ENCODE peak calls at places on chromosomes 1 and 21, in five cellular contexts. J, I, O, H and Y are unnamed samples.

GRCh38 chr1:11796036-11796828 is 9.5 kb downstream of the MTHFR start:
- DNase-seq in H (peak), J (peak), O (no peak), I (no peak), Y (no peak)

GRCh38 chr1:32741417-32742131 is 39.0 kb upstream of the SYNC start:
- DNase-seq in O (no peak), H (no peak), J (no peak), I (no peak), Y (no peak)

GRCh38 chr1:206457408-206457807 is 12.9 kb upstream of the IKBKE start:
- DNase-seq in J (no peak), I (peak), H (no peak), O (no peak), Y (no peak)

GRCh38 chr1:241375906-241376305 is 18.9 kb upstream of the RGS7 start:
- DNase-seq in I (no peak), J (no peak), O (no peak), H (no peak), Y (no peak)

GRCh38 chr1:11648732-11649158 is 5.5 kb downstream of the FBXO2 start:
- DNase-seq in H (no peak), I (no peak), J (no peak), O (no peak), Y (no peak)

GRCh38 chr1:62689524-62689923 is 1.3 kb upstream of the DOCK7 start:
- DNase-seq in H (peak), J (peak), O (no peak), I (peak), Y (peak)

GRCh38 chr1:36094621-36095061 is 5.9 kb downstream of the ADPRS start:
- DNase-seq in J (no peak), O (no peak), H (no peak), I (peak), Y (no peak)

GRCh38 chr1:205907794-205908193 is 35.5 kb downstream of the SLC26A9 start:
- DNase-seq in J (peak), H (peak), O (no peak), I (peak), Y (no peak)

GRCh38 chr21:46253610-46254124 is 25.1 kb upstream of the LSS start:
- DNase-seq in O (peak), I (no peak), J (peak), H (peak), Y (peak)

GRCh38 chr1:178664278-178664677 is 60.8 kb upstream of the RALGPS2 start:
- DNase-seq in I (no peak), H (no peak), O (peak), J (no peak), Y (peak)

GRCh38 chr1:208781391-208782035 is 537.3 kb upstream of the PLXNA2 start:
- DNase-seq in H (no peak), O (no peak), J (no peak), I (no peak), Y (no peak)

DNA sequence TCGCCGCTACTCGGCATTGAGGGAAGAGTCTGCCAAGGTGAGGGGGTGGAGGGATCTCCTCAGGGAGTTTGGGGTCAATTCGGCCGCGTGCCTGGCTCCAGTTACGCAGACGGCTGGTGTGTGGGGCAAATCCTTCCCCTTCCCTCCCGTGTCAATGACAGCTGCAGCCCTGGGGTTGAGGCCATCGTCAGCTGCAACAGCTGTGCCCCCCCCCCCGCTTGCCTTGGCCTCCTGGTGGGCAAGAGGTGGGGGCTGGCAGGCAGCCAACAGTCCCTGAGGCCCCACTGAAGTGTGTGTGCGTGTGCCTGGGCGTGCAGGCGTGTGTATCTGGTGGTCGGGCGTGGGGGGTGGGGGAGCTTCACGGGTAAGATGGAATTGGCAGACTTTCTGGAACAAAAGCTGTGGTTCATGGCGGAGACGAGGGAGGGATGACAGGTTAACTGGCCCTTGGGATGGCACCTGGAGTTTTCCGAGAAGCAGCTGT is 25.6 kb downstream of the PPFIA4 start:
- DNase-seq in J (no peak), H (no peak), I (no peak), O (no peak), Y (no peak)
- H3K4me3 ChIP-seq in J (no peak), H (no peak), I (no peak), O (no peak), Y (no peak)

GRCh38 chr1:70866522-70867256 is 180.9 kb downstream of the PTGER3 start:
- DNase-seq in H (no peak), J (no peak), I (no peak), O (no peak), Y (no peak)
- TF ChIP-seq CTCF in H (no peak), J (no peak), I (no peak), O (no peak), Y (no peak)

DNA sequence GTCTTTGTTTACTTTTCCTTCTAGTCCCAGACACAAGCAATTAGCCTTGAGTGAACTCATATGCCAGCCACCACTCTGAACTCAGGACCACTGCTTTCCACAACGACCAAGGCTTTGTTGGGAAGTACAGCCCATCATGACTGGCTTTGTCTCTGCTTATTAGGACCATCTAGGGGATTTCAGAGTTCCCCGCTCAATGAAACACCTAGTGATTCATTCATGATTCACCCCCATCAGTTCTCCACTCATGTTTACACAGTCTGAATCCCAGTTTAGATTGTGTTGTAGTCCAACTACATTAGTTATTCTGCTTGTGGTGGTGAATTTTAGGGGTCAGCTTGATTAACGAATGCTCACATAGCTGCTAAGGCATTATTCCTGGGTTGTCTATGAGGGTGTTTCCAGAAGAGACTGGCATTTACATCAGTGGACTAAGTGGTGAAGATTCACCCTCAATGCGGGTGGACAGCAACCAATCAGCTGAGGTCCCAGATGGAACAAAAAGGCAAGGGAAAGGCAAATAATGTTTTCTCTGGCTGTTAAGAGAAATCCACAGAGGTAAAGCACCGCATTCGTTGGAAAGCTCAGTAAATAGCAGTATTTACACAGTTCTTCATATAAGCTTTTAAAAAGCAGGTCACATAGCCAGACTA is 122.7 kb downstream of the RGS21 start:
- DNase-seq in H (peak), O (no peak), I (peak), J (peak), Y (no peak)
- H3K4me3 ChIP-seq in H (no peak), O (no peak), I (no peak), J (no peak), Y (no peak)

DNA sequence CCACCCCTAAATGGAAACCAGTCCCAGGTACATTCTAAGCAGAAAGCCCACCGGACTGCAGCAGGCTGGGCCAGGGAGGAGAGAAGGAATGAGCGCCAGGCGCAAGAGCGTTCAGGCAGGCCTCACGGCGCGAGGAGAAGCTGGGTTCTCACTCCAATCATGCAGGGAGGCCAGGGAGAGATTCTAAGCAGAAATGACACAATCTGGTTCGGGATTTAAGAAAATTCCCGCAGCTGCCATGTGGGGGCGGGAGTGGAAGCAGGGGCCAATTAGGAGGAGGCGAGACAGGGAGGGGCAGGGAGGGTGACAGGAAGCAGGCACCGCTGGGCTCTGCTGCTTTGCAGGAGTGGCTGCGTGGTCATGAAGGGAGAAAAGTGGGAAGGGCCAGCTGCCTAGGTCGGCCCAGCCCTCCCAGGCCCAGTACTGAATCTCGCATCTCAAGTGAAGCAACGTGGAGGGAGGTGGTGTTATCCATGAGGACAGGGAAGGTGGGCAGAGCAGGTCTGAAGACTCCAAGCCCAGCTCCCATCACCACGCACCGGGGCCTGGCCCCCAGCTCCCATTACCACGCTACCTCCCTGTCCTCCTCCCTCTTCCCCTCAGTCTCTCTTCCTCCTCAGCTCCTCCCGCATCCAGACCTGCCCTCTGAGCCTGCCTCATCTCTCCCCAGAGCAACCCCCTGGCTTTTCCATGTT is 11.8 kb downstream of the NPHP4 start:
- DNase-seq in J (peak), I (peak), H (peak), O (no peak), Y (no peak)
- TF ChIP-seq CTCF in J (peak), I (peak), H (peak), O (no peak), Y (no peak)

GRCh38 chr1:6465461-6466005 is 440 bp downstream of the TNFRSF25 start:
- DNase-seq in H (no peak), I (no peak), J (no peak), O (no peak), Y (no peak)

GRCh38 chr1:6463120-6463412 is 2.9 kb downstream of the TNFRSF25 start:
- DNase-seq in O (no peak), J (no peak), I (no peak), H (no peak), Y (no peak)

GRCh38 chr1:6466023-6466422 is at the start of gene TNFRSF25:
- DNase-seq in O (no peak), I (no peak), H (no peak), J (no peak), Y (no peak)

GRCh38 chr1:6464915-6465314 is 1.1 kb downstream of the TNFRSF25 start:
- DNase-seq in H (no peak), J (no peak), O (no peak), I (no peak), Y (no peak)

DNA sequence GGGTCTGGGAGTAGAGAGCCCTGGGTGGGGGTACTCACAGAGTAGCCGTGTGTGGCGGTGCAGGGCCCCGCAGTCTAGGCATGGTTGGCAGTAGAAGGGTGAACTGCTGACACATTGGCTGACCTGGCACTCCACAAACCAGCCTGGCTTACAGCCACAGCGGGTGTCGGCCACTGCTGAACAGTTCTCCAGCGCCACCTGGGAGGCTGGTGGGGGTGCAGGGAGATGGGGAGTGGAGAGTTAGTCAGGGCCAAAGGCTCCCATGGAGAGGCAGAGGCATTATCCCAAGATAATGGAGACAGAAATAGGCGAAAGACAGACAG is 1.5 kb downstream of the TNFRSF25 start:
- DNase-seq in I (no peak), J (no peak), O (no peak), H (no peak), Y (no peak)
- H3K4me3 ChIP-seq in I (no peak), J (no peak), O (no peak), H (no peak), Y (no peak)

GRCh38 chr1:2544875-2545638 is 11.1 kb upstream of the TNFRSF14 start:
- DNase-seq in O (no peak), I (no peak), J (no peak), H (no peak), Y (peak)

GRCh38 chr1:2545754-2546514 is 10.2 kb upstream of the TNFRSF14 start:
- DNase-seq in J (peak), H (peak), O (no peak), I (peak), Y (peak)

GRCh38 chr1:2548068-2548589 is 8.0 kb upstream of the TNFRSF14 start:
- DNase-seq in O (no peak), I (peak), H (peak), J (peak), Y (peak)

GRCh38 chr1:2547210-2548067 is 8.7 kb upstream of the TNFRSF14 start:
- DNase-seq in J (no peak), I (no peak), H (no peak), O (no peak), Y (peak)

DNA sequence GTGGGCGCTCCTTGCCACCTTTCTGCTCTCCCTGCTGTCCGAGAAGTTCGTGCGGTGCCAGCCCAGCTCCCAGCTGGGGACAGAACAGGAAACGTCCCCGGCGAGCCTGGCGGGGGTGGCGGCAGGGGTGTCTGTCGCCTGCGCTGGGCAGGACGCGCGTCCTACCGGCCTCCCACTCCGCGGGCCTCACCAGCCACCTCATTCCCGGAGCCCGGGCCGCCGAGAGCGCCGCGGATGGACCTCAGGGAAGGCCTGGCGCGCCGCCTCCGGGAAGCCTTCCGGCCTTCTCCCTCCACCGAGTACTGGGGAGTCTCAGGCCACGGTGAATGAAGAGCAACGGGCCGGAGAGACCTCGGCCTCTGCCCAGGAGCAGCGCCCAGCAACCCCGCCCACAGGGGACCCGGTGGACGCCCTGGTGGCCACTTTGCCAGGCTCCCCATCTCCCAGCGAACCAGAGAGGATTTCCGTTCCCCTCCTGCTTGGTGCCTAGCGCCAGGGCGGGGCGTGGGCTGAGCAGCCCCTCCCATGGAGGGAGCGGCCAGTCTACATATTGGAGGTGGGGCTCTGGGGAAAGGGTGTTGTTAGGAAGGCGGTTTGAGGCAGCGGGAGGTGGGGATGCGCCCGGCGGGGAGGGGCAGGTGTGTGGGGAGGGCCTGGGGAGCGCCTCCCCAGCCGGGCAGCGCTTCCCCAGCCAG is 9.5 kb upstream of the TNFRSF14 start:
- DNase-seq in O (no peak), J (peak), I (peak), H (peak), Y (peak)
- TF ChIP-seq CTCF in O (no peak), J (no peak), I (peak), H (no peak), Y (no peak)

GRCh38 chr1:225653463-225654276 is 747 bp upstream of the ENAH start:
- DNase-seq in H (peak), O (no peak), J (peak), I (peak), Y (no peak)

GRCh38 chr1:225652726-225653462 is at the start of gene ENAH:
- DNase-seq in J (peak), O (no peak), I (peak), H (peak), Y (peak)

GRCh38 chr1:225651872-225652725 is 824 bp downstream of the ENAH start:
- DNase-seq in I (no peak), O (no peak), H (peak), J (peak), Y (no peak)

GRCh38 chr1:225650198-225650597 is 2.7 kb downstream of the ENAH start:
- DNase-seq in H (no peak), O (no peak), I (no peak), J (no peak), Y (no peak)

DNA sequence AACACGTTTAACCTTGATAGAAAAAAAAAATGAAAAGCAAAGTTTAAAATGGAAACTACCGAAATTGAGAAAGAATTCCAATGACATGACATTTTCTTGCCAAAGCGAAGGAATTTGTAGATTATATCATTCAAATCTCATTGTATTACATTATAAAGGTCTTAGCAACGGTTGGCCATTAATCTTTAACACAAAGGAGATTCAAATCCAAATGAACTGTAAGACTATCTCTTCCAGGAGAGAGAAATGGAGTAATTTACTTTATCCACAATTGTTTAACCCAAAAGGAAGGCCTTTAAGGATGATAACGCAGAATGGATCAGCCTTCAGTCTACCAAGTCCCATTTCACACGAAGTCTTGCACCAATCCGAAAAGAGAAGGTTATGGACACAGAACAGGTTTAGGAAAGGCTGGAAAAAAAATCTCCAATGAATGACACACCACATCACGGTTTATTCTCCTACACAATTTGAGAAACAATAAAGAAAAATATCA is 1.5 kb downstream of the ENAH start:
- DNase-seq in H (peak), O (no peak), I (peak), J (peak), Y (no peak)
- H3K4me3 ChIP-seq in H (peak), O (no peak), I (peak), J (peak), Y (no peak)

DNA sequence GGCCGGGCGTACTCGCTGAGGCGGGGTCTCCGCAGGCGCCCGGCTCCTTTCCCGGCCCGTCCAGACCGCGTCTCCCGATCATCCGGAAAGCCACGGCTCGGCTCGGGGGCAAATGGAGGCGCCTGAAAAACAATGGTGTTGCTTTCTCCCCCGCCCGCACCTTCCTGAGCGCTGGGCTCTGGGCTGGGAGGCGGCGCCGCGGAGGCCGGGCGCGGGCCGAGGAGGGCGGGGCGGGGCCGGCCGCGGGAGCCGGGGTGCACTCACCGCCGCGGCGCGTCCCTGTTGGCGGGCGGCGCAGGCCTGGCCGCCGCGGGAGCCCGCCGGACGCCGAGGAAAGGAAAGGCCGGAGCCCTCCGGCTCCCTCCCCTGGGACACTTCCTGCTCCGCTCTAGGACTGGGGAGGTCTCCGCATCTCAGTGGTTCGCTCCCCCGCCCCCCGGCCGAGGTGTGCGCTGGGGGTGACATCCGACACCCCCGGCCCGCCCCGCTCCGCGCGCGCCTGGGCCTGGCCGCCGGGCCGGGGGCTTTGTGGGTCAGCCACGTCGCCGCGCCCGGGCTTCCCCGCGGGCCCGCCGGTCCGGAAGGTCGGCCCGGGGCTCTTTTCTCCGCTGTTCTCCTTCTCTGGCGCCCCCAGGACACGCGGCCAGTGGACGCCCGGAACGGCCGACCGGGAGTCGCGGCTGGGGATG is at the start of gene ZNF496:
- DNase-seq in O (peak), J (peak), H (peak), I (peak), Y (peak)
- TF ChIP-seq CTCF in O (no peak), J (peak), H (no peak), I (no peak), Y (no peak)

DNA sequence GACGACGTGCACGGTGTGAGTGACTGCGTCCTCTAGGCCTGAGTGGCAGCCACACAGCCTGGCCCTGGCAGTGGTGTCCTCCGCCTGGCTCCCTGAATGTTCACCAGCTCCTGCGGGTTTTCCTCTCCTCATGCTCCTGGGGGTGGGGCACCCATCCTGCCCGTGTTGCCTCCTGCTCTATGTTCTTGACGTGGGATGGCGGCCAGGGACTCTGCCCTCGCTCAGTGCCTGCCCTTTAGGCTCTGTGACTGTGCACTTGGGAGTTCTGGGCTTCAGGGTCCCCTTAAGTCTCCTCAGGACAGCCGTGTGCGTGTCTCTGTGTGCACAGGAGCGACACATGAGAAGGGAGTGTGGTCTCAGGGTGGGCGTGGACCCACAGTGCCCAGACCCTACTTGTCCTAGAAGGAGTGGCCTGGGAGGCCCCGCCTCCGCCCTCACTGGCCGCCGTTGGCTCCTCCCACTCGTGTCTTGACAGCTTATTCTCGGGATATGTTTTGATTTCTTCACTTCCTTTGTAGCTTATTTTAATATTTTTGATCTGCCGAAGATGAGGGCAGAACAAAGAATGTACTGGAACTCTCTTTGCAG is 3.6 kb downstream of the SKI start:
- DNase-seq in I (peak), J (peak), O (no peak), H (peak), Y (no peak)
- H3K4me3 ChIP-seq in I (peak), J (peak), O (no peak), H (peak), Y (no peak)